ENCODE peak calls at places on chromosomes 6 and 20, in six cellular contexts. M, C, A, J, H and Y are unnamed samples.

GRCh38 chr6:139248911-139249310 is 42.9 kb downstream of the TXLNB start:
- DNase-seq in M (no peak), C (no peak), A (no peak), J (no peak), H (no peak), Y (no peak)

GRCh38 chr6:3347237-3347636 is 88.5 kb downstream of the PSMG4 start:
- DNase-seq in M (no peak), C (no peak), A (no peak), J (no peak), H (no peak), Y (peak; percentile 70)

GRCh38 chr20:1033751-1034419 is 31.8 kb upstream of the RSPO4 start:
- DNase-seq in M (no peak), C (no peak), A (no peak), J (no peak), H (no peak), Y (no peak)

GRCh38 chr6:167470101-167470835 is 145.4 kb downstream of the TTLL2 start:
- DNase-seq in M (no peak), C (no peak), A (no peak), J (no peak), H (no peak), Y (no peak)

GRCh38 chr6:63268574-63268973 is 51.2 kb downstream of the LGSN start:
- DNase-seq in M (no peak), C (no peak), A (no peak), J (no peak), H (no peak), Y (no peak)

GRCh38 chr6:156971153-156971882 is 194.1 kb downstream of the ARID1B start:
- DNase-seq in M (no peak), C (no peak), A (no peak), J (no peak), H (no peak), Y (no peak)

GRCh38 chr6:71124340-71124739 is 164.3 kb upstream of the OGFRL1 start:
- DNase-seq in M (no peak), C (no peak), A (no peak), J (no peak), H (no peak), Y (no peak)

GRCh38 chr20:38843346-38843745 is 37.8 kb downstream of the PPP1R16B start:
- DNase-seq in M (no peak), C (no peak), A (no peak), J (no peak), H (no peak), Y (no peak)

GRCh38 chr6:63275953-63276352 is 43.8 kb downstream of the LGSN start:
- DNase-seq in M (no peak), C (no peak), A (no peak), J (no peak), H (no peak), Y (no peak)

GRCh38 chr6:151317206-151317994 is 74.0 kb downstream of the ZBTB2 start:
- DNase-seq in M (peak; percentile 90), C (no peak), A (no peak), J (peak; percentile 91), H (no peak), Y (peak; percentile 60)

GRCh38 chr6:37204014-37204751 is 34.2 kb downstream of the PIM1 start:
- DNase-seq in M (peak; percentile 47), C (no peak), A (no peak), J (peak; percentile 37), H (no peak), Y (no peak)

GRCh38 chr6:33843086-33843695 is 39.4 kb upstream of the MLN start:
- DNase-seq in M (no peak), C (no peak), A (no peak), J (peak; percentile 29), H (no peak), Y (no peak)

GRCh38 chr20:51800769-51801219 is 1.5 kb downstream of the SALL4 start:
- DNase-seq in M (no peak), C (no peak), A (no peak), J (peak; percentile 54), H (no peak), Y (peak; percentile 81)

GRCh38 chr6:65709099-65709830 is 2.2 kb upstream of the EYS start:
- DNase-seq in M (no peak), C (no peak), A (no peak), J (no peak), H (no peak), Y (no peak)

GRCh38 chr6:81552644-81553043 is 199.8 kb downstream of the TENT5A start:
- DNase-seq in M (no peak), C (no peak), A (no peak), J (peak; percentile 30), H (no peak), Y (no peak)

GRCh38 chr20:59560588-59561227 is 43.6 kb upstream of the PHACTR3 start:
- DNase-seq in M (peak; percentile 11), C (no peak), A (no peak), J (no peak), H (no peak), Y (peak; percentile 52)

GRCh38 chr6:20210158-20210557 is 2.1 kb downstream of the MBOAT1 start:
- DNase-seq in M (no peak), C (no peak), A (no peak), J (no peak), H (no peak), Y (no peak)

GRCh38 chr6:149967591-149967990 is 3.8 kb downstream of the ULBP1 start:
- DNase-seq in M (no peak), C (no peak), A (no peak), J (no peak), H (no peak), Y (no peak)

GRCh38 chr20:1150218-1150617 is 31.8 kb downstream of the PSMF1 start:
- DNase-seq in M (peak; percentile 31), C (no peak), A (no peak), J (peak; percentile 17), H (no peak), Y (no peak)

GRCh38 chr6:8234316-8234715 is 132.0 kb upstream of the EEF1E1 start:
- DNase-seq in M (no peak), C (no peak), A (no peak), J (no peak), H (no peak), Y (peak; percentile 69)

GRCh38 chr20:63233924-63234323 is 1.8 kb upstream of the BIRC7 start:
- DNase-seq in M (no peak), C (no peak), A (no peak), J (no peak), H (no peak), Y (no peak)
- H3K79me1 ChIP-seq in M (no peaks in the 10 kb centered on the region), C (no peaks in the 10 kb centered on the region), A (no peaks in the 10 kb centered on the region), J (no peaks in the 10 kb centered on the region), H (no peaks in the 10 kb centered on the region), Y (no peaks in the 10 kb centered on the region)

DNA sequence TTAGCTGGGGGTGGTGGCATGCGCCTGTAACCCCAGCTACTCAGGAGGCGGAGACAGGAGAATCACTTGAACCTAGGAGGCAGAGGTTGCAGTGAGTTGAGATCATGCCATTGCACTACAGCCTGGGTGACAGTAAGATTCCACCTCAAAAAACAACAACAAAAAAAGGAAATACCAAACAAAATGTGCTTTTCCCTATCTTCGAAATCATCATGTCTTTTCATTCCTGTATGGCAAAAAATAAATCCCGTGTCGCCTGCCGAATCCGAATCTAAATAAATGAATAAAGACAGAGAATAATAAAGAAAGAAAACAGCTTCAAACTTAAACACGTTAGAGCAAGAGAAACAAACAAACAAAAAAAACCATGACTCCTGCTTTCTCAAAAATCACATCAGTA is 11.8 kb downstream of the B4GALT5 start:
- DNase-seq in M (no peak), C (no peak), A (no peak), J (no peak), H (no peak), Y (no peak)
- H3K4ac ChIP-seq in M (no peak overlapping the region), C (no peak overlapping the region), A (no peak overlapping the region), J (no peak overlapping the region), H (no peak overlapping the region), Y (no peak overlapping the region)

GRCh38 chr6:599946-600448 is 56.9 kb downstream of the HUS1B start:
- DNase-seq in M (no peak), C (no peak), A (no peak), J (no peak), H (no peak), Y (no peak)
- H2BK15ac ChIP-seq in M (no peak overlapping the region), C (no peak overlapping the region), A (no peak overlapping the region), J (no peak overlapping the region), H (no peak overlapping the region), Y (no peak overlapping the region)

GRCh38 chr6:30763618-30764489 is 19.5 kb upstream of the IER3 start:
- DNase-seq in M (peak; percentile 54), C (no peak), A (peak; percentile 59), J (peak; percentile 41), H (no peak), Y (peak; percentile 97)

GRCh38 chr6:30760537-30760936 is 16.2 kb upstream of the IER3 start:
- DNase-seq in M (no peak), C (no peak), A (no peak), J (no peak), H (no peak), Y (no peak)

GRCh38 chr6:30761791-30762429 is 17.6 kb upstream of the IER3 start:
- DNase-seq in M (no peak), C (no peak), A (no peak), J (no peak), H (no peak), Y (no peak)

GRCh38 chr6:30766461-30767157 is 22.3 kb upstream of the IER3 start:
- DNase-seq in M (no peak), C (no peak), A (no peak), J (no peak), H (no peak), Y (no peak)

GRCh38 chr6:30763155-30763617 is 18.8 kb upstream of the IER3 start:
- DNase-seq in M (no peak), C (no peak), A (no peak), J (no peak), H (no peak), Y (no peak)
- H3K79me1 ChIP-seq in M (peaks cover 29% of the 10 kb centered on the region), C (peaks cover 2% of the 10 kb centered on the region), A (no peaks in the 10 kb centered on the region), J (peaks cover 5% of the 10 kb centered on the region), H (no peaks in the 10 kb centered on the region), Y (no peaks in the 10 kb centered on the region)

GRCh38 chr20:37316775-37317170 is 27.3 kb downstream of the MANBAL start:
- DNase-seq in M (no peak), C (no peak), A (no peak), J (no peak), H (no peak), Y (no peak)
- H3K4ac ChIP-seq in M (no peak overlapping the region), C (no peak overlapping the region), A (no peak overlapping the region), J (no peak overlapping the region), H (no peak overlapping the region), Y (peak overlapping the region; percentile 74)